ENCODE peak calls at places on chromosomes 12 and 14, in eight cellular contexts. V, P, A, Y, J, I, C and Q are unnamed samples.

GRCh38 chr14:73764881-73765280 is 50.7 kb upstream of the PNMA1 start:
- DNase-seq in V (no peak), P (no peak), A (no peak), Y (peak; percentile 69), J (no peak), I (no peak), C (no peak), Q (peak; percentile 81)

GRCh38 chr12:28104338-28104737 is 85.9 kb upstream of the CCDC91 start:
- DNase-seq in V (no peak), P (no peak), A (no peak), Y (no peak), J (no peak), I (no peak), C (no peak), Q (no peak)

GRCh38 chr14:27008187-27008586 is 410.4 kb upstream of the NOVA1 start:
- DNase-seq in V (no peak), P (no peak), A (no peak), Y (no peak), J (no peak), I (no peak), C (no peak), Q (no peak)

GRCh38 chr12:117907108-117907689 is 61.6 kb downstream of the KSR2 start:
- DNase-seq in V (no peak), P (no peak), A (no peak), Y (no peak), J (no peak), I (no peak), C (no peak), Q (no peak)

GRCh38 chr12:57629897-57630471 is 3.0 kb downstream of the B4GALNT1 start:
- DNase-seq in V (no peak), P (no peak), A (no peak), Y (no peak), J (no peak), I (no peak), C (no peak), Q (peak; percentile 38)

GRCh38 chr14:44030963-44031362 is 476.1 kb downstream of the FSCB start:
- DNase-seq in V (no peak), P (no peak), A (no peak), Y (no peak), J (no peak), I (no peak), C (no peak), Q (no peak)

GRCh38 chr12:52248541-52249035 is 15.5 kb downstream of the KRT7 start:
- DNase-seq in V (no peak), P (no peak), A (no peak), Y (no peak), J (no peak), I (no peak), C (no peak), Q (no peak)

GRCh38 chr14:24243336-24243836 is 963 bp upstream of the TINF2 start:
- DNase-seq in V (no peak), P (peak; percentile 49), A (no peak), Y (no peak), J (no peak), I (peak; percentile 78), C (no peak), Q (peak; percentile 63)

GRCh38 chr14:82595466-82595865 is 1061.8 kb upstream of the SEL1L start:
- DNase-seq in V (no peak), P (no peak), A (no peak), Y (no peak), J (no peak), I (no peak), C (no peak), Q (no peak)